ENCODE peak calls at places on chromosomes 5 and 9, in ten cellular contexts. A is HCT116, E is sigmoid colon, P is GM23338, D is Panc1, H is transverse colon, Z is breast epithelium, U is upper lobe of left lung, L is SK-N-SH, J is H1. N is an unnamed sample. For H3K4me1, the result is how much of the 10 kb centered on the place peaks cover.

GRCh38 chr5:33968133-33969005 is 16.1 kb downstream of the SLC45A2 start:
- DNase-seq in A (no peak), E (no peak), P (no peak), D (no peak), H (no peak), Z (no peak), U (no peak), L (peak), J (no peak), N (no peak)

GRCh38 chr5:1642621-1643061 is 118.9 kb upstream of the LPCAT1 start:
- DNase-seq in A (no peak), E (no peak), P (no peak), D (no peak), H (no peak), Z (no peak), U (no peak), L (no peak), J (no peak), N (no peak)

GRCh38 chr9:85249313-85249621 is 492.5 kb downstream of the AGTPBP1 start:
- DNase-seq in A (no peak), E (no peak), P (no peak), D (no peak), H (no peak), Z (no peak), U (no peak), L (no peak), J (no peak), N (no peak)

GRCh38 chr9:133994359-133995011 is 2.4 kb upstream of the VAV2 start:
- DNase-seq in A (peak), E (peak), P (peak), D (no peak), H (peak), Z (peak), U (peak), L (peak), J (peak), N (peak)

GRCh38 chr5:152622628-152623027 is 217.5 kb upstream of the NMUR2 start:
- DNase-seq in A (no peak), E (no peak), P (peak), D (no peak), H (no peak), Z (no peak), U (no peak), L (no peak), J (no peak), N (no peak)

GRCh38 chr9:72060513-72060912 is at the start of gene C9orf57:
- DNase-seq in A (no peak), E (no peak), P (no peak), D (no peak), H (no peak), Z (no peak), U (no peak), L (no peak), J (no peak), N (no peak)

GRCh38 chr5:98296426-98296825 is 477.0 kb upstream of the RGMB start:
- DNase-seq in A (no peak), E (no peak), P (peak), D (no peak), H (no peak), Z (no peak), U (no peak), L (no peak), J (no peak), N (no peak)

GRCh38 chr9:136714876-136715239 is 2.5 kb downstream of the DIPK1B start:
- DNase-seq in A (no peak), E (no peak), P (no peak), D (no peak), H (no peak), Z (no peak), U (no peak), L (no peak), J (no peak), N (no peak)

GRCh38 chr9:35771079-35771441 is 17.0 kb upstream of the MSMP start:
- DNase-seq in A (no peak), E (peak), P (no peak), D (no peak), H (no peak), Z (peak), U (peak), L (no peak), J (no peak), N (peak)

GRCh38 chr5:65126192-65126591 is 355.5 kb downstream of the ADAMTS6 start:
- DNase-seq in A (no peak), E (no peak), P (no peak), D (no peak), H (no peak), Z (no peak), U (no peak), L (no peak), J (no peak), N (no peak)

GRCh38 chr5:146877783-146878470 is 630 bp downstream of the PPP2R2B start:
- DNase-seq in A (no peak), E (no peak), P (peak), D (no peak), H (no peak), Z (no peak), U (no peak), L (peak), J (no peak), N (no peak)

GRCh38 chr5:52453176-52453575 is 334.5 kb upstream of the ITGA1 start:
- DNase-seq in A (no peak), E (no peak), P (peak), D (no peak), H (no peak), Z (no peak), U (no peak), L (no peak), J (no peak), N (no peak)

GRCh38 chr9:112119225-112120045 is 55.7 kb downstream of the SUSD1 start:
- DNase-seq in A (peak), E (no peak), P (no peak), D (no peak), H (peak), Z (no peak), U (peak), L (no peak), J (no peak), N (peak)

GRCh38 chr5:103587185-103587748 is 24.7 kb upstream of the NUDT12 start:
- DNase-seq in A (no peak), E (no peak), P (peak), D (no peak), H (no peak), Z (no peak), U (no peak), L (peak), J (no peak), N (no peak)

GRCh38 chr5:178695560-178695959 is 34.9 kb downstream of the ZNF354A start:
- DNase-seq in A (no peak), E (no peak), P (no peak), D (no peak), H (no peak), Z (no peak), U (no peak), L (no peak), J (no peak), N (no peak)

GRCh38 chr9:112864982-112865381 is 25.7 kb downstream of the SLC46A2 start:
- DNase-seq in A (no peak), E (no peak), P (no peak), D (no peak), H (no peak), Z (no peak), U (no peak), L (no peak), J (no peak), N (no peak)

GRCh38 chr5:102223542-102224444 is 72.3 kb downstream of the SLCO4C1 start:
- DNase-seq in A (peak), E (no peak), P (peak), D (peak), H (no peak), Z (no peak), U (no peak), L (peak), J (no peak), N (no peak)

GRCh38 chr5:26192496-26192895 is 845.9 kb downstream of the CDH9 start:
- DNase-seq in A (no peak), E (no peak), P (no peak), D (peak), H (no peak), Z (no peak), U (no peak), L (no peak), J (no peak), N (no peak)

GRCh38 chr9:115593587-115594091 is 475.7 kb upstream of the TNC start:
- DNase-seq in A (peak), E (no peak), P (peak), D (no peak), H (no peak), Z (no peak), U (no peak), L (peak), J (no peak), N (no peak)

GRCh38 chr5:139845846-139846681 is 50.5 kb downstream of the PSD2 start:
- DNase-seq in A (no peak), E (no peak), P (no peak), D (no peak), H (no peak), Z (peak), U (no peak), L (no peak), J (no peak), N (no peak)

GRCh38 chr9:71910602-71911060 is 362 bp downstream of the ABHD17B start:
- DNase-seq in A (no peak), E (no peak), P (no peak), D (no peak), H (no peak), Z (no peak), U (no peak), L (peak), J (no peak), N (no peak)

GRCh38 chr5:154196955-154197652 is 6.6 kb downstream of the GALNT10 start:
- DNase-seq in A (no peak), E (no peak), P (peak), D (no peak), H (no peak), Z (no peak), U (no peak), L (peak), J (no peak), N (no peak)

GRCh38 chr9:137134191-137134590 is 4.8 kb upstream of the GRIN1 start:
- DNase-seq in A (no peak), E (no peak), P (no peak), D (no peak), H (no peak), Z (no peak), U (no peak), L (no peak), J (no peak), N (no peak)

GRCh38 chr5:522899-523657 is 1.2 kb downstream of the SLC9A3 start:
- DNase-seq in A (no peak), E (no peak), P (peak), D (no peak), H (peak), Z (no peak), U (no peak), L (no peak), J (no peak), N (peak)

GRCh38 chr9:133526721-133527321 is 2.1 kb upstream of the MYMK start:
- DNase-seq in A (no peak), E (no peak), P (peak), D (no peak), H (no peak), Z (no peak), U (no peak), L (no peak), J (no peak), N (no peak)

GRCh38 chr5:469752-470483 is 26.9 kb downstream of the EXOC3 start:
- DNase-seq in A (no peak), E (peak), P (no peak), D (no peak), H (peak), Z (no peak), U (no peak), L (no peak), J (no peak), N (no peak)

GRCh38 chr5:140608730-140609520 is 24.1 kb downstream of the CD14 start:
- DNase-seq in A (no peak), E (peak), P (no peak), D (no peak), H (peak), Z (peak), U (peak), L (no peak), J (no peak), N (peak)

GRCh38 chr9:91682806-91683205 is 259.2 kb upstream of the NFIL3 start:
- DNase-seq in A (no peak), E (no peak), P (no peak), D (no peak), H (no peak), Z (no peak), U (no peak), L (no peak), J (no peak), N (no peak)

GRCh38 chr5:31935702-31936347 is 238.3 kb downstream of the GOLPH3 start:
- DNase-seq in A (no peak), E (no peak), P (no peak), D (no peak), H (no peak), Z (no peak), U (peak), L (no peak), J (no peak), N (peak)

GRCh38 chr5:57280811-57281301 is 107.0 kb downstream of the GPBP1 start:
- DNase-seq in A (no peak), E (no peak), P (no peak), D (no peak), H (no peak), Z (no peak), U (peak), L (no peak), J (no peak), N (no peak)

GRCh38 chr9:92961627-92962302 is 14.4 kb downstream of the FGD3 start:
- DNase-seq in A (no peak), E (no peak), P (no peak), D (no peak), H (peak), Z (no peak), U (peak), L (no peak), J (no peak), N (peak)

GRCh38 chr5:38190111-38190510 is 68.2 kb upstream of the EGFLAM start:
- DNase-seq in A (no peak), E (no peak), P (no peak), D (no peak), H (no peak), Z (no peak), U (no peak), L (no peak), J (no peak), N (no peak)

GRCh38 chr5:10836991-10837390 is 76.0 kb upstream of the DAP start:
- DNase-seq in A (no peak), E (no peak), P (no peak), D (no peak), H (no peak), Z (no peak), U (no peak), L (no peak), J (no peak), N (no peak)

GRCh38 chr9:128552744-128553221 is 396 bp downstream of the SPTAN1 start:
- DNase-seq in A (no peak), E (peak), P (peak), D (no peak), H (peak), Z (peak), U (peak), L (peak), J (no peak), N (peak)

GRCh38 chr5:32713396-32714381 is 2.6 kb downstream of the NPR3 start:
- DNase-seq in A (no peak), E (peak), P (peak), D (no peak), H (peak), Z (no peak), U (peak), L (peak), J (no peak), N (no peak)

GRCh38 chr5:156128026-156128425 is 198.9 kb upstream of the SGCD start:
- DNase-seq in A (no peak), E (no peak), P (no peak), D (no peak), H (no peak), Z (no peak), U (no peak), L (no peak), J (no peak), N (no peak)

GRCh38 chr5:6847896-6848295 is 134.7 kb downstream of the TENT4A start:
- DNase-seq in A (no peak), E (no peak), P (no peak), D (no peak), H (no peak), Z (no peak), U (no peak), L (no peak), J (no peak), N (no peak)

GRCh38 chr5:74647096-74647495 is 6.6 kb upstream of the ENC1 start:
- DNase-seq in A (no peak), E (no peak), P (no peak), D (no peak), H (no peak), Z (peak), U (no peak), L (no peak), J (no peak), N (no peak)

GRCh38 chr9:133971121-133971951 is 20.8 kb downstream of the VAV2 start:
- DNase-seq in A (no peak), E (no peak), P (no peak), D (no peak), H (no peak), Z (no peak), U (no peak), L (peak), J (no peak), N (no peak)

GRCh38 chr5:133850811-133851210 is 117.6 kb downstream of the C5orf15 start:
- DNase-seq in A (no peak), E (no peak), P (no peak), D (no peak), H (no peak), Z (no peak), U (no peak), L (no peak), J (no peak), N (no peak)
- H3K4me1 ChIP-seq in A (under half), E (under half), P (under half), D (under half), H (under half), Z (under half), U (under half), L (under half), J (under half), N (under half)

DNA sequence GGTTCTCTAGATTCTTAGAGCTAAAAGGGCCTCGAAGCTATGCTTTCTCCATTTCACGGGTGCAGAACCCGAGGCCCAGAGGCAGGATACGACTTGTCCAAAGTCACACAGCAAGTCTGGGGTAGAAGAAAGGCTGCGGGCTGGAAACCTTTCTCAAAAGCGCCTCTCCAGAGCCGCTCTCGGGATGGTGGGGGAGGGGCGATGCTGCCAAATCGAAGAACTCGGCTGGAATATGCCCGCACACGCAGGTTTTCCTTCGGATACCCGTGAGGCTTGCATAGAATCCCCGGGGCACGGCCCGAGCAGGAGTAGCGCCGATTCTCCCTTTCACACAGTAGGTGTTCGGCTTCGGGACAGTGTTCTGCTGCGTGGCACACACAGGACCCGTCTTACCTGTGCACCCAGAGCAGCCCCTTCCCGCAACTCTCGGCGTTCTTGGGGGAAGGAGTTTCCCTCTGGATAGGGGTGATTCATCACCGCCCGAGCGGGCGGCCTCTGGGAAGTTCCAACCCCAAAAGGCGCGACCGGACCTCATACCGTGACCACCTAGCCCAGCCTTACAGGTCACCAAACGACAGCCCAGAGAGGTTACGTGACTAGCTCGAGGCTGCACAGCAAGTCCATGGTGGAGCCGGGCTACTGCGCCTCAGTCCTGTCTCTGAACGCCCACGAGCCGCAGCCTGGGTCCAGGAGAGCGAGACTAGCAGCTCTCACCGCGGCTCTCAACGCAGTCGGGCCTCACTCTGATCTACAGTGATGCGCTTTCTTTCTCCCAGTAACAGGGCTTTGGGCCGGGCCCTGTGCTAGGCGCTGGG is 4.1 kb downstream of the PAX5 start:
- DNase-seq in A (no peak), E (no peak), P (peak), D (no peak), H (no peak), Z (no peak), U (no peak), L (no peak), J (no peak), N (no peak)
- TF ChIP-seq POLR2AphosphoS5 in A (no peak), E (no peak), P (no peak), D (no peak), H (no peak), Z (no peak), U (no peak), L (no peak), J (no peak), N (no peak)

GRCh38 chr5:78592735-78593386 is 55.7 kb downstream of the LHFPL2 start:
- DNase-seq in A (no peak), E (no peak), P (no peak), D (no peak), H (no peak), Z (no peak), U (no peak), L (no peak), J (no peak), N (no peak)
- H3K4me1 ChIP-seq in A (half or more), E (half or more), P (under half), D (half or more), H (half or more), Z (under half), U (under half), L (under half), J (under half), N (under half)

GRCh38 chr5:135243194-135244191 is 155.5 kb downstream of the MACROH2A1 start:
- DNase-seq in A (no peak), E (peak), P (no peak), D (no peak), H (peak), Z (peak), U (no peak), L (peak), J (no peak), N (peak)
- TF ChIP-seq POLR2AphosphoS5 in A (no peak), E (peak), P (no peak), D (no peak), H (peak), Z (no peak), U (no peak), L (peak), J (no peak), N (peak)

DNA sequence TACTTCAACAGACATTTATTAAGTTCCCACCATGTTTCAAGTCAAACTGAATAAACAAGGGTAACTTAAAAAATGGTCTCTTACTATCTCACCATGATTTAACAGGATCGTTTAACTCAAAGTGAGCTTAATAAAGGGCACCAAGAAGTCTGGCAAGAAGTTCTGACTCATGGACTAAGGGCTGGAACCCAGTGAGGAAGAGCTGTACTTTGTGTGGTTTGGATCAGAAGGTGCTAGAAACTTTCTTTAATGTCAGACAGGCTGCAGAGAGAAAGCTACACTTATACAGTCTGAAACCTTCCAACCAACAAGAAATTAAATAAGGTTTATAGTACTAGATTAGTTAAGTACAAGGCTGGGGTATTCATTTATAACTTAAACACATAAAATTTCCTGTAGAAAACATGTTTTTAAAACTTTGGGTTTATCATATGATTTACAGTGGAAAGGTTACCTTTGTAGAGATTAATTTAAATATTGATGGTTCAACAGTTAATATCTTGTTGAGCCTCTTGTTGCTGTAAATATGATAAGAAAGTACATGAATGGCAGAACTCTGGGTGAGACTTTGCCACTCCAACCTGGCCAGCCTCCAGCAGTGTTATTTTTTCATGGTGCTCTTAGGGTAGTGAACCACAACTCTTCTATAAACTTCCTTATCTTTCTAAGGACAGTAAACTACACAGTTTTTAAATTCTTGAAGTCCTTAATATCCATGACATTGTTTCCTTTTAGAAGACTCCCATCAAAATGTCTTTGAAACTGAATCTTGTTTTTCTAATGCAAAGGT is 162.8 kb downstream of the MAN2A1 start:
- DNase-seq in A (no peak), E (no peak), P (no peak), D (no peak), H (no peak), Z (no peak), U (no peak), L (no peak), J (no peak), N (no peak)
- H3K4me1 ChIP-seq in A (under half), E (under half), P (under half), D (under half), H (under half), Z (under half), U (under half), L (under half), J (under half), N (under half)